ENCODE peak calls at places on chromosome 14, in five cellular contexts. I, Y, P, C and S are unnamed samples.

GRCh38 chr14:34035177-34035933 is 84.5 kb upstream of the EGLN3 start:
- DNase-seq in C (no peak), Y (peak), P (no peak), I (no peak), S (peak)

GRCh38 chr14:95313707-95314106 is 6.0 kb downstream of the CLMN start:
- DNase-seq in I (peak), Y (peak), P (peak), C (no peak), S (peak)

GRCh38 chr14:57502581-57503254 is 9.1 kb upstream of the CCDC198 start:
- DNase-seq in Y (no peak), P (no peak), I (no peak), C (no peak), S (no peak)

GRCh38 chr14:38143651-38144505 is 63.8 kb upstream of the SSTR1 start:
- DNase-seq in C (peak), I (no peak), P (no peak), Y (no peak), S (no peak)

GRCh38 chr14:95431199-95432145 is 85.0 kb downstream of the SYNE3 start:
- DNase-seq in Y (no peak), C (peak), I (peak), P (peak), S (no peak)

GRCh38 chr14:89415139-89415538 is 1.9 kb downstream of the FOXN3 start:
- DNase-seq in P (no peak), C (peak), Y (no peak), I (no peak), S (no peak)

GRCh38 chr14:21104448-21105060 is 3.7 kb downstream of the TMEM253 start:
- DNase-seq in I (peak), Y (peak), P (peak), C (peak), S (peak)

GRCh38 chr14:35196571-35196970 is 74.2 kb downstream of the PRORP start:
- DNase-seq in Y (no peak), P (no peak), C (peak), I (no peak), S (no peak)

GRCh38 chr14:24398298-24398942 is 383 bp upstream of the NYNRIN start:
- DNase-seq in Y (peak), P (no peak), C (peak), I (no peak), S (peak)

GRCh38 chr14:79896009-79896408 is 315.3 kb downstream of the DIO2 start:
- DNase-seq in Y (no peak), I (no peak), C (no peak), P (no peak), S (no peak)

GRCh38 chr14:28243600-28243999 is 523.0 kb upstream of the FOXG1 start:
- DNase-seq in I (no peak), C (no peak), Y (no peak), P (no peak), S (no peak)

GRCh38 chr14:53608369-53608768 is 348.3 kb downstream of the BMP4 start:
- DNase-seq in C (no peak), I (no peak), P (peak), Y (peak), S (peak)

GRCh38 chr14:53900499-53900898 is 56.1 kb downstream of the BMP4 start:
- DNase-seq in P (no peak), I (no peak), C (no peak), Y (peak), S (no peak)

GRCh38 chr14:85565862-85566296 is 35.9 kb downstream of the FLRT2 start:
- DNase-seq in Y (no peak), I (peak), C (peak), P (no peak), S (no peak)

GRCh38 chr14:26088260-26088659 is 509.6 kb downstream of the NOVA1 start:
- DNase-seq in I (no peak), Y (no peak), C (no peak), P (no peak), S (no peak)

GRCh38 chr14:89921896-89922548 is 32.5 kb downstream of the EFCAB11 start:
- DNase-seq in I (no peak), Y (no peak), P (no peak), C (no peak), S (no peak)

GRCh38 chr14:37584211-37585100 is 10.6 kb downstream of the FOXA1 start:
- DNase-seq in I (peak), Y (peak), C (no peak), P (no peak), S (no peak)

GRCh38 chr14:55578511-55578910 is 1.5 kb upstream of the KTN1 start:
- DNase-seq in C (no peak), P (no peak), I (no peak), Y (no peak), S (no peak)

GRCh38 chr14:96581902-96582640 is 79.9 kb downstream of the PAPOLA start:
- DNase-seq in P (no peak), I (no peak), C (no peak), Y (no peak), S (no peak)

GRCh38 chr14:88748288-88748687 is 44.5 kb downstream of the EML5 start:
- DNase-seq in Y (no peak), I (no peak), P (no peak), C (no peak), S (no peak)

GRCh38 chr14:99698642-99699041 is 14.5 kb downstream of the CYP46A1 start:
- DNase-seq in I (no peak), Y (no peak), P (no peak), C (no peak), S (no peak)

GRCh38 chr14:49623941-49624806 is 3.6 kb downstream of the MGAT2 start:
- DNase-seq in I (no peak), P (no peak), Y (peak), C (peak), S (no peak)
- H3K4me3 ChIP-seq in I (no peak), P (no peak), Y (no peak), C (peak), S (peak)

GRCh38 chr14:76956253-76957090 is 72.0 kb downstream of the IRF2BPL start:
- DNase-seq in Y (peak), P (peak), C (peak), I (peak), S (peak)
- TF ChIP-seq POLR2A in Y (peak), P (peak), C (peak), I (peak), S (peak)

GRCh38 chr14:60734465-60735242 is at the start of gene MNAT1:
- DNase-seq in Y (peak), C (peak), I (peak), P (peak), S (peak)

GRCh38 chr14:60732840-60733483 is 1.6 kb upstream of the MNAT1 start:
- DNase-seq in C (no peak), P (no peak), I (no peak), Y (no peak), S (no peak)

GRCh38 chr14:60738843-60739508 is 4.4 kb downstream of the MNAT1 start:
- DNase-seq in P (no peak), C (no peak), I (no peak), Y (no peak), S (no peak)

DNA sequence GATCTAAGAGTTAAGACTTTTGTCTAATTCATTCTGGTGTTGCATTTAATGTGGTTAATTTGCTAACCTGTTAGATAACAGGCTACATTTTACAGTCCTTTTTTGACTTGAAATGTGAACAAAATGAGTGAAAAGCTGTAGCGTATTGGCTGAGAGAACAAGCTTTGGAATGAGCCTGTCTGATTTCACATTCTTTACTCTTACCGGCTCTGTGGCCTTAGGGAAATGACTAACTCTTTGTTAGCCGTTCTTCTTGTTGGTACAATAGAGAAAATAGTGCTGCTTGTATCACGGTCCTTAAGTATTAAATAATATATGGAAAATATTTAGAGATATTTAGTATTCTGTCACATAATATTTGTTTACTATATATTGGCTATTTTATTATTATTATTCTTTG is 1.9 kb downstream of the MNAT1 start:
- DNase-seq in Y (no peak), P (no peak), C (peak), I (no peak), S (no peak)
- H3K27ac ChIP-seq in Y (no peak), P (no peak), C (peak), I (no peak), S (no peak)

DNA sequence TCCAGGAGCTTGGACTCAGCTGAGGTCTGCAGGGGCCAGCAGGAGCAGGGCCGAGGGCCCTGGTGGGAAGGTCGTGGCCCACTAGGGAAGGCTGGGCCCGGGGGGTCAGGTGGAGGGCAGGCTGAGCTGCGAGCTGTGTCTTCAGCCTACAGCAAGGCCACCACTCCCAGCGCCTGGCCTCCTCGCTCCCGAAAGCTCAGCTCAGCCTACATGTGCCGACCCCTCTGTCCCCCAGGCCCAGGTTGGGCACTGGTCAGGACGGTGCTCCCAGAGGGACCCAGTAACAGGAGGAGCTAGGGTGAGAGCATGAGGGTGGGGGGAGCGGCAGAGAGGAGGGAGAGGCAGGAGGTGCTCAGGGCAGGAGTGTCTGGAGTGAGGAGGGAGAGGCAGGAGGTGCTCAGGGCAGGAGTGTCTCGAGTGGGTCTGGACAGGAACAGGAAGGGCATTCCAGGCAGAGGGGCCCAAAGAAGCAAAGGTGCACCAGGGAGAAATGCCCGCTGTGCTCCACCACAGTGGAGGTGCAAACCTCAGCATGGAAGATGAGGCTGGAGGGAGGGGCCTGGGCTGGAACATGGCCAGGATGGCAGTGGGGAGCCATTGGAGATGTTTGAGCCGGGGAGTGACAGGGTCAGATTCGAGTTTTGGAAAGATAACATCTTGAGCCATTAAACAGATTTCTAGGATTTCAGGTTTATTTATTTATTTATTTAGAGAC is 29.1 kb upstream of the GPR132 start:
- DNase-seq in I (no peak), Y (no peak), C (no peak), P (no peak), S (no peak)
- H3K4me3 ChIP-seq in I (no peak), Y (peak), C (no peak), P (peak), S (peak)

GRCh38 chr14:74493343-74494261 is at the start of gene ISCA2:
- DNase-seq in C (peak), I (peak), P (peak), Y (peak), S (peak)
- TF ChIP-seq POLR2A in C (no peak), I (peak), P (peak), Y (no peak), S (no peak)

GRCh38 chr14:62144863-62145262 is 382.6 kb downstream of the SNAPC1 start:
- DNase-seq in Y (no peak), I (no peak), P (no peak), C (no peak), S (no peak)
- H3K27ac ChIP-seq in Y (no peak), I (no peak), P (no peak), C (no peak), S (no peak)